ENCODE peak calls at places on chromosomes 5 and 9, in six cellular contexts. One of them, this sample, is unnamed.
A peak's percentile ranks its signal among the peaks of the same experiment; 100 is the strongest.

GRCh38 chr9:124877383-124877782 is 15.5 kb downstream of the ARPC5L start:
- DNase-seq in HCT116: no peak
- DNase-seq in SK-N-SH: no peak
- DNase-seq in K562: no peak
- DNase-seq in H1: no peak
- DNase-seq in GM12878: no peak
- DNase-seq in this sample: no peak

GRCh38 chr9:128732576-128732975 is 8.6 kb upstream of the ZDHHC12 start:
- DNase-seq in H1: no peak
- DNase-seq in HCT116: no peak
- DNase-seq in K562: peak; percentile 55
- DNase-seq in GM12878: no peak
- DNase-seq in SK-N-SH: no peak
- DNase-seq in this sample: no peak

GRCh38 chr9:108374606-108375005 is 481.2 kb downstream of the ACTL7B start:
- DNase-seq in K562: no peak
- DNase-seq in GM12878: no peak
- DNase-seq in H1: no peak
- DNase-seq in HCT116: no peak
- DNase-seq in SK-N-SH: no peak
- DNase-seq in this sample: no peak

GRCh38 chr9:110446171-110446570 is 108.5 kb upstream of the TXNDC8 start:
- DNase-seq in HCT116: no peak
- DNase-seq in K562: no peak
- DNase-seq in H1: no peak
- DNase-seq in SK-N-SH: no peak
- DNase-seq in GM12878: no peak
- DNase-seq in this sample: no peak

GRCh38 chr9:36407122-36407723 is 7.2 kb upstream of the RNF38 start:
- DNase-seq in SK-N-SH: peak; percentile 64
- DNase-seq in H1: peak; percentile 54
- DNase-seq in K562: peak; percentile 60
- DNase-seq in HCT116: peak; percentile 50
- DNase-seq in GM12878: peak; percentile 25
- DNase-seq in this sample: peak; percentile 67

GRCh38 chr5:71802673-71803072 is 83.6 kb downstream of the CARTPT start:
- DNase-seq in HCT116: no peak
- DNase-seq in GM12878: no peak
- DNase-seq in H1: no peak
- DNase-seq in SK-N-SH: no peak
- DNase-seq in K562: no peak
- DNase-seq in this sample: no peak

GRCh38 chr9:15885464-15885863 is 332.6 kb downstream of the CCDC171 start:
- DNase-seq in HCT116: no peak
- DNase-seq in H1: no peak
- DNase-seq in SK-N-SH: no peak
- DNase-seq in GM12878: no peak
- DNase-seq in K562: no peak
- DNase-seq in this sample: no peak

GRCh38 chr5:31291323-31291854 is 97.9 kb downstream of the CDH6 start:
- DNase-seq in SK-N-SH: peak; percentile 8
- DNase-seq in HCT116: no peak
- DNase-seq in H1: no peak
- DNase-seq in GM12878: no peak
- DNase-seq in K562: peak; percentile 3
- DNase-seq in this sample: peak; percentile 47

GRCh38 chr5:128213340-128213739 is 129.8 kb downstream of the SLC12A2 start:
- DNase-seq in HCT116: peak; percentile 61
- DNase-seq in SK-N-SH: peak; percentile 31
- DNase-seq in GM12878: no peak
- DNase-seq in H1: peak; percentile 61
- DNase-seq in K562: peak; percentile 65
- DNase-seq in this sample: peak; percentile 77

GRCh38 chr5:115559524-115559923 is 14.9 kb upstream of the FEM1C start:
- DNase-seq in GM12878: no peak
- DNase-seq in SK-N-SH: no peak
- DNase-seq in K562: no peak
- DNase-seq in HCT116: no peak
- DNase-seq in H1: no peak
- DNase-seq in this sample: no peak

GRCh38 chr5:62340392-62340791 is 34.4 kb downstream of the KIF2A start:
- DNase-seq in GM12878: no peak
- DNase-seq in H1: no peak
- DNase-seq in HCT116: peak; percentile 28
- DNase-seq in SK-N-SH: peak; percentile 28
- DNase-seq in K562: peak; percentile 50
- DNase-seq in this sample: peak; percentile 53

GRCh38 chr5:95555553-95555952 is 652 bp downstream of the ARSK start:
- DNase-seq in H1: no peak
- DNase-seq in SK-N-SH: no peak
- DNase-seq in HCT116: no peak
- DNase-seq in K562: no peak
- DNase-seq in GM12878: no peak
- DNase-seq in this sample: no peak

GRCh38 chr9:79384506-79384905 is 187.3 kb upstream of the TLE4 start:
- DNase-seq in H1: no peak
- DNase-seq in GM12878: no peak
- DNase-seq in HCT116: no peak
- DNase-seq in SK-N-SH: no peak
- DNase-seq in K562: no peak
- DNase-seq in this sample: no peak

GRCh38 chr5:154642499-154643245 is 112.5 kb upstream of the LARP1 start:
- DNase-seq in H1: no peak
- DNase-seq in K562: peak; percentile 71
- DNase-seq in SK-N-SH: no peak
- DNase-seq in HCT116: peak; percentile 16
- DNase-seq in GM12878: no peak
- DNase-seq in this sample: peak; percentile 68

GRCh38 chr5:158992104-158992740 is 107.5 kb downstream of the EBF1 start:
- DNase-seq in SK-N-SH: no peak
- DNase-seq in H1: no peak
- DNase-seq in HCT116: no peak
- DNase-seq in K562: no peak
- DNase-seq in GM12878: no peak
- DNase-seq in this sample: no peak

GRCh38 chr5:139658928-139659667 is 10.9 kb downstream of the CXXC5 start:
- DNase-seq in HCT116: no peak
- DNase-seq in GM12878: no peak
- DNase-seq in H1: no peak
- DNase-seq in K562: peak; percentile 58
- DNase-seq in SK-N-SH: no peak
- DNase-seq in this sample: peak; percentile 85

GRCh38 chr5:58545912-58546311 is 37.0 kb upstream of the RAB3C start:
- DNase-seq in H1: no peak
- DNase-seq in K562: no peak
- DNase-seq in GM12878: no peak
- DNase-seq in SK-N-SH: no peak
- DNase-seq in HCT116: no peak
- DNase-seq in this sample: no peak

GRCh38 chr5:125870271-125870670 is 552.9 kb upstream of the GRAMD2B start:
- DNase-seq in SK-N-SH: peak; percentile 55
- DNase-seq in H1: no peak
- DNase-seq in K562: no peak
- DNase-seq in HCT116: no peak
- DNase-seq in GM12878: no peak
- DNase-seq in this sample: no peak

GRCh38 chr5:169746147-169746694 is 109.1 kb downstream of the DOCK2 start:
- DNase-seq in GM12878: peak; percentile 34
- DNase-seq in K562: peak; percentile 92
- DNase-seq in HCT116: no peak
- DNase-seq in H1: no peak
- DNase-seq in SK-N-SH: no peak
- DNase-seq in this sample: no peak

GRCh38 chr9:81682177-81682576 is 7.2 kb downstream of the TLE1 start:
- DNase-seq in K562: no peak
- DNase-seq in H1: no peak
- DNase-seq in GM12878: no peak
- DNase-seq in HCT116: no peak
- DNase-seq in SK-N-SH: no peak
- DNase-seq in this sample: no peak

GRCh38 chr5:50889790-50890189 is 223.4 kb downstream of the PARP8 start:
- DNase-seq in HCT116: no peak
- DNase-seq in K562: no peak
- DNase-seq in GM12878: no peak
- DNase-seq in H1: no peak
- DNase-seq in SK-N-SH: no peak
- DNase-seq in this sample: no peak

GRCh38 chr5:180353963-180354574 is 933 bp upstream of the GFPT2 start:
- DNase-seq in H1: no peak
- DNase-seq in GM12878: no peak
- DNase-seq in SK-N-SH: no peak
- DNase-seq in K562: no peak
- DNase-seq in HCT116: no peak
- DNase-seq in this sample: no peak

GRCh38 chr5:180354966-180355365 is 1.8 kb upstream of the GFPT2 start:
- DNase-seq in GM12878: no peak
- DNase-seq in H1: no peak
- DNase-seq in SK-N-SH: no peak
- DNase-seq in HCT116: no peak
- DNase-seq in K562: no peak
- DNase-seq in this sample: no peak

GRCh38 chr5:180353226-180353962 is at the start of gene GFPT2:
- DNase-seq in K562: peak; percentile 78
- DNase-seq in HCT116: no peak
- DNase-seq in SK-N-SH: peak; percentile 100
- DNase-seq in GM12878: no peak
- DNase-seq in H1: peak; percentile 91
- DNase-seq in this sample: peak; percentile 67

GRCh38 chr5:180352116-180352975 is 790 bp downstream of the GFPT2 start:
- DNase-seq in HCT116: no peak
- DNase-seq in GM12878: no peak
- DNase-seq in H1: peak; percentile 65
- DNase-seq in K562: no peak
- DNase-seq in SK-N-SH: peak; percentile 70
- DNase-seq in this sample: no peak

DNA sequence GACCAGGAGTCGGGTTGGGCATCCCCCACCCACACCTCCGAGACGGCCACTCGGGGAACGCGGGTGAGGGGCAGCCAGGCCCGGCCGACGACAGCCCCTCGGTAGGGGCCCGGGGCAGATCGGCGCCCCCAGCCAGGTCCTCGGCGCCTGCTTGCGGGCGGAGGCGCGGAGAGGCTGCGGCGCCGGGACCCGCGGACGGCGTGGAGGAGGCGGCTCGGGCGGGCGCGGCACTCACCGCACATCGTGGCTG is 235 bp downstream of the GFPT2 start:
- DNase-seq in K562: no peak
- DNase-seq in SK-N-SH: no peak
- DNase-seq in H1: no peak
- DNase-seq in HCT116: no peak
- DNase-seq in GM12878: no peak
- DNase-seq in this sample: no peak
- TF ChIP-seq JUND in K562: no peak
- TF ChIP-seq JUND in SK-N-SH: no peak
- TF ChIP-seq JUND in H1: no peak
- TF ChIP-seq JUND in HCT116: no peak
- TF ChIP-seq JUND in GM12878: no peak
- TF ChIP-seq JUND in this sample: no peak

DNA sequence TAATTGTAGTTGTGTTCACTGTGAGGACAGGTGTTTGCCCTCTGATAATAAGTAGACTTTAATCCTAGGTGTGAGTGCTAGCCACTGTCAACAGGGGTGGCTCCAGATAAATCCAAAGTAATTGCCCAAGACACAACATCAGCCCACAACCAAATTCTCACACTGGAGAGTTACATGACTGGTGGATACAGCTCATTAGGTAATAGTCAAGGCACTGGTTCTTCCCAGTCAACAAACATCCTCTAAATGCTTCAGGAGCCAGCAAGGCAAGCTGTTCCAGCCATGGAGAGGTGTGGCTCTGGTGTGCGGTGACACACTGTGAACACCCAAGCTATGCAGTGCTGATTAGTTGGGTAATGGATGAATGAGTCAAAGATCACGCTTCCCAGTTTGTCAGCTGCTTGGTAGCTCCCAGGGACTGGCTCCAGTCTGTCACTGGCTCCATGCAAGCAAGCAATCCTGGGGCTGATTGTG is 62.9 kb downstream of the UGCG start:
- DNase-seq in SK-N-SH: no peak
- DNase-seq in GM12878: no peak
- DNase-seq in HCT116: peak; percentile 19
- DNase-seq in K562: peak; percentile 63
- DNase-seq in H1: no peak
- DNase-seq in this sample: no peak
- TF ChIP-seq JUND in SK-N-SH: no peak
- TF ChIP-seq JUND in GM12878: no peak
- TF ChIP-seq JUND in HCT116: no peak
- TF ChIP-seq JUND in K562: peak; percentile 58
- TF ChIP-seq JUND in H1: no peak
- TF ChIP-seq JUND in this sample: no peak

GRCh38 chr9:117253256-117253655 is 161.6 kb downstream of the ASTN2 start:
- DNase-seq in HCT116: no peak
- DNase-seq in H1: no peak
- DNase-seq in K562: no peak
- DNase-seq in SK-N-SH: no peak
- DNase-seq in GM12878: no peak
- DNase-seq in this sample: no peak

GRCh38 chr9:117249799-117250198 is 165.1 kb downstream of the ASTN2 start:
- DNase-seq in H1: no peak
- DNase-seq in SK-N-SH: no peak
- DNase-seq in K562: no peak
- DNase-seq in HCT116: no peak
- DNase-seq in GM12878: no peak
- DNase-seq in this sample: no peak

GRCh38 chr9:117245225-117245624 is 169.6 kb downstream of the ASTN2 start:
- DNase-seq in SK-N-SH: no peak
- DNase-seq in K562: no peak
- DNase-seq in H1: no peak
- DNase-seq in HCT116: no peak
- DNase-seq in GM12878: no peak
- DNase-seq in this sample: no peak

GRCh38 chr9:117250610-117251215 is 164.1 kb downstream of the ASTN2 start:
- DNase-seq in K562: no peak
- DNase-seq in HCT116: no peak
- DNase-seq in GM12878: no peak
- DNase-seq in H1: no peak
- DNase-seq in SK-N-SH: no peak
- DNase-seq in this sample: no peak

GRCh38 chr9:117247271-117247670 is 167.6 kb downstream of the ASTN2 start:
- DNase-seq in HCT116: no peak
- DNase-seq in H1: no peak
- DNase-seq in SK-N-SH: peak; percentile 38
- DNase-seq in K562: no peak
- DNase-seq in GM12878: no peak
- DNase-seq in this sample: peak; percentile 67
- TF ChIP-seq JUND in HCT116: no peak
- TF ChIP-seq JUND in H1: no peak
- TF ChIP-seq JUND in SK-N-SH: no peak
- TF ChIP-seq JUND in K562: no peak
- TF ChIP-seq JUND in GM12878: no peak
- TF ChIP-seq JUND in this sample: no peak

DNA sequence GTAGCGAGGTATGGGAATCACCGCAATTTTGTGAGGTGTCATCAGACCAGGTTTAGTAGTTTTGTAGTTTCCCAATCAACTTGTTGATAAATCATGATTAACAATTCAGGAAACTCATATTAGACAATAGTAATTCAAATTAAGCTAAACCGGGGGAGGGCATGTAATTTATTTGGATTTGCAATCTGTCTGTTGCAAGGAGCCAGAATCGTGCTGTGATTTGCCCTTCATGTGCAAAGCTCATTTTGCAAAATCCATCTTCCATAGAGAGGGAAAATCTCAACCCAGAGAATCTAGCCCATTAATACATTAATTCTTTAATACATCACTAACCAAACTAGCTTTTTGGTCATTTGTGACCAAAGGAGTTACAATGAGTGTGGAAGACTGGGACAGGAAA is 164.7 kb upstream of the TRPM3 start:
- DNase-seq in H1: no peak
- DNase-seq in SK-N-SH: no peak
- DNase-seq in HCT116: no peak
- DNase-seq in K562: no peak
- DNase-seq in GM12878: no peak
- DNase-seq in this sample: no peak
- TF ChIP-seq JUND in H1: no peak
- TF ChIP-seq JUND in SK-N-SH: no peak
- TF ChIP-seq JUND in HCT116: no peak
- TF ChIP-seq JUND in K562: no peak
- TF ChIP-seq JUND in GM12878: no peak
- TF ChIP-seq JUND in this sample: no peak